ENCODE peak calls at places on chromosome 12, in ten cellular contexts. E is brain microvascular endothelial cell, D is tibial artery, B is sigmoid colon, V is AG04450, F is ovary, I is GM12878, G is GM06990, Z is heart left ventricle, K is cardiac fibroblast. X is an unnamed sample.
A peak's percentile ranks its signal among the peaks of the same experiment; 100 is the strongest.

GRCh38 chr12:112939761-112940357 is 1.6 kb downstream of the OAS3 start:
- DNase-seq in E (no peak), D (no peak), B (no peak), V (no peak), F (no peak), I (peak; percentile 65), G (peak; percentile 54), Z (no peak), K (no peak), X (no peak)

GRCh38 chr12:116426391-116427136 is 132.6 kb upstream of the MAP1LC3B2 start:
- DNase-seq in E (peak; percentile 97), D (peak; percentile 79), B (peak; percentile 85), V (peak; percentile 89), F (peak; percentile 75), I (no peak), G (no peak), Z (peak; percentile 53), K (peak; percentile 98), X (peak; percentile 77)

GRCh38 chr12:68279227-68280054 is 26.0 kb upstream of the IL22 start:
- DNase-seq in E (peak; percentile 75), D (no peak), B (no peak), V (no peak), F (no peak), I (no peak), G (no peak), Z (no peak), K (peak; percentile 32), X (no peak)

GRCh38 chr12:113720629-113721028 is 245.5 kb downstream of the RBM19 start:
- DNase-seq in E (no peak), D (no peak), B (no peak), V (no peak), F (no peak), I (no peak), G (no peak), Z (no peak), K (no peak), X (no peak)

GRCh38 chr12:104740668-104741067 is 217.4 kb downstream of the SLC41A2 start:
- DNase-seq in E (no peak), D (peak; percentile 61), B (no peak), V (no peak), F (no peak), I (peak; percentile 87), G (peak; percentile 67), Z (no peak), K (no peak), X (no peak)

GRCh38 chr12:49336645-49337584 is at the start of gene C1QL4:
- DNase-seq in E (peak; percentile 57), D (peak; percentile 76), B (peak; percentile 85), V (no peak), F (peak; percentile 87), I (no peak), G (peak; percentile 83), Z (peak; percentile 85), K (peak; percentile 66), X (no peak)

GRCh38 chr12:83042441-83043215 is 355.9 kb downstream of the TMTC2 start:
- DNase-seq in E (peak; percentile 12), D (no peak), B (peak; percentile 59), V (no peak), F (no peak), I (no peak), G (no peak), Z (no peak), K (no peak), X (peak; percentile 50)

GRCh38 chr12:716506-716905 is 35.9 kb upstream of the WNK1 start:
- DNase-seq in E (no peak), D (no peak), B (no peak), V (no peak), F (no peak), I (no peak), G (no peak), Z (peak; percentile 59), K (peak; percentile 17), X (no peak)

GRCh38 chr12:69008510-69008909 is 75.5 kb upstream of the CPM start:
- DNase-seq in E (no peak), D (no peak), B (no peak), V (no peak), F (no peak), I (no peak), G (no peak), Z (no peak), K (peak; percentile 62), X (no peak)

GRCh38 chr12:19282133-19282532 is 152.6 kb downstream of the PLEKHA5 start:
- DNase-seq in E (no peak), D (no peak), B (no peak), V (no peak), F (no peak), I (no peak), G (no peak), Z (no peak), K (no peak), X (no peak)

GRCh38 chr12:2248901-2249381 is 196.2 kb downstream of the CACNA1C start:
- DNase-seq in E (peak; percentile 37), D (no peak), B (no peak), V (no peak), F (no peak), I (peak; percentile 93), G (peak; percentile 72), Z (no peak), K (peak; percentile 53), X (no peak)

GRCh38 chr12:34597548-34598351 is 575.5 kb downstream of the ALG10 start:
- DNase-seq in E (no peak), D (no peak), B (peak; percentile 28), V (no peak), F (no peak), I (no peak), G (no peak), Z (no peak), K (no peak), X (no peak)

GRCh38 chr12:119544780-119545625 is 48.6 kb upstream of the TMEM233 start:
- DNase-seq in E (peak; percentile 68), D (peak; percentile 50), B (peak; percentile 72), V (peak; percentile 49), F (peak; percentile 46), I (peak; percentile 8), G (peak; percentile 12), Z (peak; percentile 65), K (peak; percentile 81), X (peak; percentile 26)

GRCh38 chr12:29278673-29279420 is 102.1 kb downstream of the ERGIC2 start:
- DNase-seq in E (peak; percentile 17), D (no peak), B (no peak), V (no peak), F (no peak), I (no peak), G (no peak), Z (no peak), K (peak; percentile 60), X (no peak)

GRCh38 chr12:13336216-13336615 is 139.7 kb downstream of the EMP1 start:
- DNase-seq in E (no peak), D (no peak), B (no peak), V (no peak), F (no peak), I (no peak), G (no peak), Z (no peak), K (no peak), X (no peak)

GRCh38 chr12:126084480-126084879 is 1019.2 kb downstream of the AACS start:
- DNase-seq in E (no peak), D (no peak), B (no peak), V (no peak), F (no peak), I (no peak), G (no peak), Z (no peak), K (peak; percentile 47), X (no peak)

GRCh38 chr12:128643106-128643651 is 180.6 kb downstream of the SLC15A4 start:
- DNase-seq in E (no peak), D (no peak), B (no peak), V (no peak), F (no peak), I (no peak), G (no peak), Z (no peak), K (no peak), X (no peak)

GRCh38 chr12:38316391-38317129 is at the start of gene ALG10B:
- DNase-seq in E (peak; percentile 95), D (peak; percentile 92), B (peak; percentile 97), V (peak; percentile 94), F (peak; percentile 92), I (peak; percentile 84), G (peak; percentile 90), Z (peak; percentile 93), K (peak; percentile 98), X (peak; percentile 87)
- TF ChIP-seq CTCF in E (peak; percentile 65), D (peak; percentile 74), B (peak; percentile 72), V (peak; percentile 58), F (peak; percentile 45), I (peak; percentile 53), G (peak; percentile 66), Z (peak; percentile 62), K (peak; percentile 54), X (peak; percentile 59)

GRCh38 chr12:11824069-11824468 is 174.6 kb downstream of the ETV6 start:
- DNase-seq in E (no peak), D (no peak), B (no peak), V (no peak), F (no peak), I (no peak), G (no peak), Z (no peak), K (no peak), X (no peak)

GRCh38 chr12:11821386-11821785 is 171.9 kb downstream of the ETV6 start:
- DNase-seq in E (no peak), D (no peak), B (no peak), V (no peak), F (no peak), I (no peak), G (no peak), Z (no peak), K (no peak), X (no peak)

GRCh38 chr12:11823593-11823992 is 174.1 kb downstream of the ETV6 start:
- DNase-seq in E (no peak), D (no peak), B (no peak), V (no peak), F (no peak), I (no peak), G (no peak), Z (no peak), K (no peak), X (no peak)

GRCh38 chr12:11822071-11822818 is 172.8 kb downstream of the ETV6 start:
- DNase-seq in E (peak; percentile 69), D (no peak), B (no peak), V (peak; percentile 55), F (no peak), I (peak; percentile 74), G (peak; percentile 54), Z (no peak), K (peak; percentile 87), X (no peak)

GRCh38 chr12:11823043-11823442 is 173.6 kb downstream of the ETV6 start:
- DNase-seq in E (peak; percentile 69), D (no peak), B (no peak), V (peak; percentile 44), F (no peak), I (no peak), G (no peak), Z (no peak), K (peak; percentile 85), X (no peak)
- H3K4me3 ChIP-seq in E (no peak overlapping the region), D (no peak overlapping the region), B (no peak overlapping the region), V (no peak overlapping the region), F (no peak overlapping the region), I (peak overlapping the region; percentile 55), G (no peak overlapping the region), Z (no peak overlapping the region), K (no peak overlapping the region), X (no peak overlapping the region)

GRCh38 chr12:123519151-123520001 is 14.1 kb downstream of the RILPL1 start:
- DNase-seq in E (peak; percentile 89), D (peak; percentile 39), B (no peak), V (no peak), F (no peak), I (no peak), G (no peak), Z (peak; percentile 72), K (peak; percentile 58), X (peak; percentile 78)
- TF ChIP-seq CTCF in E (no peak), D (no peak), B (no peak), V (no peak), F (no peak), I (no peak), G (no peak), Z (no peak), K (no peak), X (no peak)

GRCh38 chr12:15956413-15957185 is 45.5 kb downstream of the DERA start:
- DNase-seq in E (no peak), D (no peak), B (no peak), V (no peak), F (no peak), I (no peak), G (no peak), Z (no peak), K (no peak), X (no peak)
- H3K4me3 ChIP-seq in E (no peak overlapping the region), D (no peak overlapping the region), B (no peak overlapping the region), V (no peak overlapping the region), F (no peak overlapping the region), I (no peak overlapping the region), G (no peak overlapping the region), Z (no peak overlapping the region), K (no peak overlapping the region), X (no peak overlapping the region)

X was measured in retinal pigment epithelial cell.